ENCODE peak calls at places on chromosomes 1 and 21, in eight cellular contexts. E, K, G, O, D, U, S and Z are unnamed samples.

GRCh38 chr21:42175110-42175710 is 43.7 kb upstream of the ABCG1 start:
- DNase-seq in S (no peak), D (no peak), O (no peak), U (no peak), K (peak; percentile 53), E (no peak), G (no peak), Z (no peak)

GRCh38 chr1:45957684-45958083 is 154.3 kb downstream of the MAST2 start:
- DNase-seq in S (peak; percentile 3), O (no peak), U (no peak), E (no peak), K (peak; percentile 15), D (no peak), G (no peak), Z (no peak)

GRCh38 chr1:156412653-156413309 is 43.8 kb downstream of the RHBG start:
- DNase-seq in S (no peak), K (no peak), D (no peak), E (no peak), G (no peak), O (no peak), U (no peak), Z (no peak)

GRCh38 chr21:40618216-40618615 is 228.7 kb downstream of the DSCAM start:
- DNase-seq in D (no peak), K (no peak), U (no peak), S (no peak), E (no peak), O (no peak), G (no peak), Z (no peak)

GRCh38 chr1:53391982-53392381 is 64.1 kb upstream of the LRP8 start:
- DNase-seq in S (no peak), E (no peak), K (no peak), O (no peak), U (no peak), D (no peak), G (peak; percentile 16), Z (no peak)

GRCh38 chr21:39189857-39190604 is 6.8 kb upstream of the PSMG1 start:
- DNase-seq in S (no peak), E (no peak), G (peak; percentile 38), U (no peak), D (no peak), K (peak; percentile 49), O (no peak), Z (no peak)

GRCh38 chr1:204188959-204189639 is 7.2 kb downstream of the KISS1 start:
- DNase-seq in U (no peak), G (no peak), K (no peak), E (no peak), O (no peak), D (no peak), S (no peak), Z (no peak)

GRCh38 chr1:23593556-23594148 is 34.4 kb upstream of the ID3 start:
- DNase-seq in O (no peak), U (peak; percentile 84), G (no peak), K (peak; percentile 14), D (peak; percentile 64), S (peak; percentile 85), E (no peak), Z (no peak)

GRCh38 chr21:26099610-26100219 is 70.9 kb downstream of the APP start:
- DNase-seq in E (no peak), U (no peak), S (no peak), G (peak; percentile 85), O (no peak), D (no peak), K (peak; percentile 77), Z (no peak)

GRCh38 chr1:212256404-212256803 is 28.8 kb upstream of the PPP2R5A start:
- DNase-seq in S (no peak), G (no peak), D (no peak), E (no peak), U (no peak), O (no peak), K (no peak), Z (no peak)

GRCh38 chr1:221699582-221700519 is 42.0 kb downstream of the DUSP10 start:
- DNase-seq in K (peak; percentile 57), S (no peak), D (no peak), E (no peak), U (no peak), O (no peak), G (peak; percentile 73), Z (no peak)

DNA sequence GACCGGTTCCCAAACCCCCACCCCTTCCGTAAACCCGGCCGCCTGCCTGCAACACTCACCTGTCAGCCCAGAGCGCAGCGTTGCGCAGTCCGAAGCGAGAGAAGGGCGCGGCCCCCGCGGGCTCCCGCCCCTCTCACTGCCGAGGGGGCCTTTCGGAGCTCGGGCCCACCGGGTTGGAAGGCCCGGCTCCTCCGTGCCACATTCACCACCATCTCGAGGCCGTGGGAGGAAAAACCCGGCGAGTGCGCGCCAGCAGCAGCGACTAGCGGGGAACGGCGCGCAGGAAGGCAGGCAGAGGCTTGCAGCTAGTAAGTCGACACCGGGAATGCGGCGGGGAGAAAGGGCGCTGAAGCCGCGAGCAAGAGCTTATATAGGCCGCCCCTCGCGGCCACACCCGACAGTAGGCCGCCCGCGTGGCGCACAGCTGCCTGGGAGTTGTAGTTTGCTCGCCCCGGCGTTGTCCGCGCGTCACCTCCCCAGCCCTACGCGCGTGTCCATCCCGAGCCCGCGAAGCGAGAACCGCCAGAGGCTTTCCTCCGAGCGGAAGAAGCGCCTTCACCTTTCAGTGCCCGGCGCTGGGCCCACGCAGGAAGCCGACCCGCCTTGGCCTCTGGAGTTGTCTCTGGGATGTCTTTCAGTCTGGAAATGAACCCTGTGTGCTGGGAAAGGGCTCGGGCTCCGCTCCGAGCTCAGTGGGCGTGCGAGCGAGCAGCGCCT is 10.4 kb upstream of the RAB42 start:
- DNase-seq in K (peak; percentile 98), S (peak; percentile 97), O (peak; percentile 85), E (peak; percentile 90), U (peak; percentile 94), D (peak; percentile 96), G (peak; percentile 95), Z (peak; percentile 76)
- TF ChIP-seq CTCF in K (peak; percentile 6), S (peak; percentile 57), O (no peak), E (no peak), U (no peak), D (no peak), G (no peak), Z (no peak)

GRCh38 chr1:181104042-181104789 is 15.7 kb downstream of the IER5 start:
- DNase-seq in G (peak; percentile 23), D (no peak), S (no peak), E (no peak), O (no peak), U (peak; percentile 59), K (no peak), Z (no peak)

GRCh38 chr1:181106022-181106312 is 17.5 kb downstream of the IER5 start:
- DNase-seq in S (no peak), K (no peak), E (no peak), G (no peak), U (no peak), D (no peak), O (no peak), Z (no peak)

GRCh38 chr1:181103404-181103803 is 14.9 kb downstream of the IER5 start:
- DNase-seq in U (no peak), O (no peak), S (no peak), G (no peak), D (no peak), K (no peak), E (no peak), Z (no peak)

GRCh38 chr1:181105134-181106021 is 16.9 kb downstream of the IER5 start:
- DNase-seq in S (peak; percentile 96), K (peak; percentile 90), E (peak; percentile 89), O (peak; percentile 85), D (peak; percentile 96), U (peak; percentile 90), G (peak; percentile 77), Z (peak; percentile 85)

DNA sequence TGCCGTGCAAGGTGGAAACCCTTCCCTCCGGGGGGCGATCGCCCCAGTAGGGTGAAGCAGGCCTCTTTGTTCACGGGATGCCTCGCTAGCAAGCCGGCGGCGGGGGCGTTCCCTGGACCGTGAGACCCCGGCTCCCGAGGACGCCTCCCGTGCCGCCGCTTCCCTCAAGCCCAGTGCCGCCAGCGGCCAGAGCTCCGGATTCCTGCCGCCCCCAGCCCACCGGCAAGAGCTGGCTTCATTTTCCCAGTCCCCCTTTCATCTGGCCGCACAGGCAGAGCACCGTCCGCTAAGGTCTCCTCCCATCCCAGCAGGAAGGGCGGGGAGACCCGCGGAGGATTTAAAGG is 16.3 kb downstream of the IER5 start:
- DNase-seq in G (no peak), S (no peak), E (peak; percentile 34), U (no peak), D (peak; percentile 55), O (no peak), K (no peak), Z (no peak)
- TF ChIP-seq CTCF in G (no peak), S (peak; percentile 26), E (no peak), U (no peak), D (no peak), O (no peak), K (no peak), Z (no peak)

GRCh38 chr1:17573518-17574041 is 34.1 kb downstream of the ARHGEF10L start:
- DNase-seq in D (no peak), O (no peak), S (peak; percentile 61), U (no peak), G (no peak), K (no peak), E (no peak), Z (no peak)

GRCh38 chr1:17574502-17574901 is 35.0 kb downstream of the ARHGEF10L start:
- DNase-seq in U (no peak), S (no peak), K (no peak), O (no peak), E (no peak), G (no peak), D (no peak), Z (no peak)

GRCh38 chr1:17569200-17570139 is 30.0 kb downstream of the ARHGEF10L start:
- DNase-seq in K (peak; percentile 74), U (no peak), G (peak; percentile 97), E (no peak), O (peak; percentile 86), D (peak; percentile 62), S (peak; percentile 83), Z (peak; percentile 56)

GRCh38 chr1:17570228-17570627 is 30.7 kb downstream of the ARHGEF10L start:
- DNase-seq in U (no peak), K (no peak), D (no peak), S (no peak), E (no peak), G (no peak), O (no peak), Z (no peak)

GRCh38 chr1:17572264-17572985 is 32.9 kb downstream of the ARHGEF10L start:
- DNase-seq in U (no peak), E (no peak), D (no peak), G (no peak), O (no peak), K (no peak), S (no peak), Z (no peak)
- TF ChIP-seq CTCF in U (no peak), E (peak; percentile 18), D (no peak), G (no peak), O (no peak), K (no peak), S (no peak), Z (no peak)

DNA sequence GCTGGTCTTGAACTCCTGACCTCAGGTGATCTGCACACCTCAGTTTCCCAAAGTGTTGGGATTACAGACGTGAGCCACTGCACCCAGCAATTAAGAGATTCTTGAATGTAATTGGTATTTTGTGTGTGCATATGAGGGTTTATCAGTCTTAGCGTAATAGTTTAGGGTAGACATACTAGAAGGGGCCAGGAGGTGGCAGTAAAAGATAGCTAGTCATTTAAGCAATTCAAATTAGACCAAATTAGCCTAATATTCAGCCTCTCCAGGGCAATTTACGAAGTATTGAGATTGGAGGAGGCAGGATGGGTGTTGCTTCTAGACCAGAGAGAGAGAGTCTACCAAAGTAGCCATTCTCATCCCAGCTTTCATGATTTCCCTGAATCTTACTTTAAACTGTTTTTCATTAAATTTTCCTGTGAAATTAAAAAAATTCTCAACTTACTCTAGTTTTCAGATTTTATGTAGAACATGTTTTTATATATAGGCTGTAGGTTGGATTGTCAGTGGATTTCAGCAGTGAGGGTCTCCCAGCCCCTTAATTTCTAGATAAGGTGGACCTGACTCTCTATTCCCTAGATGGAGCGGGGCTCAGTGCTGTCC is 119.7 kb downstream of the HHAT start:
- DNase-seq in S (peak; percentile 35), E (no peak), K (peak; percentile 76), G (peak; percentile 66), D (peak; percentile 53), O (no peak), U (peak; percentile 58), Z (no peak)
- TF ChIP-seq CTCF in S (peak; percentile 60), E (peak; percentile 58), K (peak; percentile 64), G (peak; percentile 63), D (peak; percentile 58), O (peak; percentile 55), U (peak; percentile 89), Z (no peak)